ENCODE peak calls at places on chromosomes 2 and 18, in six cellular contexts. A is GM23248; D is stimulated activated CD4-positive, alpha-beta T cell treated with anti-CD3 and anti-CD28 coated beads, Interleukin-1b, Interleukin-23, amount 100 ng/mL, for 24 hours; Z is AG09309; Q is T-helper 9 cell; P is BJ. F is an unnamed sample.

GRCh38 chr2:189134485-189134884 is 45.1 kb downstream of the COL5A2 start:
- DNase-seq in A (no peak), D (no peak), Z (no peak), Q (no peak), P (no peak), F (no peak)

GRCh38 chr18:2411381-2411977 is 159.8 kb downstream of the METTL4 start:
- DNase-seq in A (peak), D (no peak), Z (no peak), Q (no peak), P (peak), F (no peak)

GRCh38 chr2:236682651-236683422 is 113.2 kb downstream of the ACKR3 start:
- DNase-seq in A (peak), D (no peak), Z (no peak), Q (no peak), P (no peak), F (no peak)

GRCh38 chr18:32624182-32624723 is 148.6 kb downstream of the KLHL14 start:
- DNase-seq in A (no peak), D (no peak), Z (no peak), Q (no peak), P (no peak), F (no peak)

GRCh38 chr2:131039908-131040660 is 53.2 kb downstream of the FAM168B start:
- DNase-seq in A (no peak), D (no peak), Z (no peak), Q (no peak), P (no peak), F (no peak)

GRCh38 chr2:28658369-28658768 is 93.3 kb upstream of the PPP1CB start:
- DNase-seq in A (peak), D (no peak), Z (no peak), Q (no peak), P (no peak), F (peak)

GRCh38 chr2:39875182-39875913 is 96.3 kb upstream of the THUMPD2 start:
- DNase-seq in A (peak), D (no peak), Z (peak), Q (no peak), P (no peak), F (peak)

GRCh38 chr2:102065675-102066252 is 74.0 kb downstream of the IL1R2 start:
- DNase-seq in A (peak), D (no peak), Z (no peak), Q (no peak), P (no peak), F (peak)

GRCh38 chr2:202721621-202722020 is 86.9 kb downstream of the FAM117B start:
- DNase-seq in A (peak), D (no peak), Z (no peak), Q (no peak), P (no peak), F (no peak)

GRCh38 chr2:71380665-71381064 is 49.1 kb downstream of the ZNF638 start:
- DNase-seq in A (no peak), D (no peak), Z (no peak), Q (no peak), P (no peak), F (no peak)

GRCh38 chr2:159892990-159893389 is 95.0 kb upstream of the CD302 start:
- DNase-seq in A (no peak), D (no peak), Z (no peak), Q (no peak), P (no peak), F (no peak)

GRCh38 chr2:221822416-221822815 is 250.3 kb upstream of the EPHA4 start:
- DNase-seq in A (peak), D (no peak), Z (no peak), Q (no peak), P (no peak), F (no peak)

GRCh38 chr18:51621103-51621969 is 423.9 kb upstream of the MEX3C start:
- DNase-seq in A (peak), D (no peak), Z (no peak), Q (no peak), P (no peak), F (no peak)

GRCh38 chr2:232502901-232503791 is 15.5 kb upstream of the ECEL1 start:
- DNase-seq in A (peak), D (no peak), Z (no peak), Q (peak), P (no peak), F (no peak)

GRCh38 chr2:10179422-10179821 is 56.9 kb downstream of the RRM2 start:
- DNase-seq in A (peak), D (no peak), Z (no peak), Q (no peak), P (no peak), F (no peak)

GRCh38 chr2:48313036-48313877 is 216.7 kb upstream of the STON1 start:
- DNase-seq in A (no peak), D (no peak), Z (no peak), Q (no peak), P (no peak), F (no peak)

GRCh38 chr18:28903366-28903765 is 726.4 kb upstream of the CDH2 start:
- DNase-seq in A (peak), D (no peak), Z (no peak), Q (no peak), P (no peak), F (no peak)

GRCh38 chr2:3222636-3223035 is 155.0 kb downstream of the EIPR1 start:
- DNase-seq in A (no peak), D (peak), Z (no peak), Q (peak), P (no peak), F (no peak)

GRCh38 chr2:226678422-226678821 is 121.2 kb downstream of the IRS1 start:
- DNase-seq in A (no peak), D (no peak), Z (no peak), Q (no peak), P (no peak), F (no peak)

GRCh38 chr2:9556121-9556869 is 665 bp upstream of the ADAM17 start:
- DNase-seq in A (peak), D (no peak), Z (no peak), Q (peak), P (no peak), F (no peak)

GRCh38 chr2:112692914-112693313 is 27.9 kb upstream of the NT5DC4 start:
- DNase-seq in A (peak), D (no peak), Z (no peak), Q (no peak), P (no peak), F (no peak)

GRCh38 chr2:96863575-96864342 is 5.9 kb upstream of the ANKRD39 start:
- DNase-seq in A (no peak), D (no peak), Z (no peak), Q (no peak), P (no peak), F (no peak)

GRCh38 chr18:70072678-70073077 is 125.0 kb upstream of the CD226 start:
- DNase-seq in A (peak), D (no peak), Z (no peak), Q (no peak), P (no peak), F (no peak)

GRCh38 chr2:102449370-102449974 is 23.6 kb upstream of the SLC9A4 start:
- DNase-seq in A (peak), D (peak), Z (peak), Q (peak), P (no peak), F (no peak)

GRCh38 chr2:229765721-229766120 is 51.4 kb upstream of the DNER start:
- DNase-seq in A (no peak), D (no peak), Z (no peak), Q (no peak), P (no peak), F (no peak)

GRCh38 chr2:28618221-28619141 is 122.6 kb downstream of the PLB1 start:
- DNase-seq in A (no peak), D (no peak), Z (no peak), Q (no peak), P (no peak), F (no peak)

GRCh38 chr2:80591233-80591632 is 286.7 kb upstream of the LRRTM1 start:
- DNase-seq in A (no peak), D (no peak), Z (no peak), Q (no peak), P (no peak), F (no peak)

GRCh38 chr2:158573739-158574138 is 117.0 kb downstream of the PKP4 start:
- DNase-seq in A (no peak), D (no peak), Z (no peak), Q (no peak), P (no peak), F (no peak)

GRCh38 chr18:13653746-13654455 is 72.5 kb downstream of the FAM210A start:
- DNase-seq in A (peak), D (no peak), Z (no peak), Q (no peak), P (no peak), F (no peak)